ENCODE peak calls at places on chromosome 3, in five cellular contexts. Z is tibial nerve, Y is left lung, A is neural progenitor cell, I is brain microvascular endothelial cell. H is an unnamed sample. For H3K36me3, the result is how much of the 10 kb centered on the place peaks cover.

GRCh38 chr3:161349529-161350278 is 21.6 kb downstream of the SPTSSB start:
- DNase-seq in Z (no peak), A (no peak), I (peak), Y (no peak), H (peak)

GRCh38 chr3:179969525-179969924 is 67.2 kb downstream of the PEX5L start:
- DNase-seq in Y (no peak), I (peak), Z (no peak), A (no peak), H (peak)

GRCh38 chr3:46820852-46821251 is 42.4 kb downstream of the MYL3 start:
- DNase-seq in Y (no peak), A (no peak), Z (no peak), I (no peak), H (no peak)

GRCh38 chr3:45258317-45258716 is 32.2 kb upstream of the TMEM158 start:
- DNase-seq in Y (peak), I (no peak), A (no peak), Z (no peak), H (no peak)

GRCh38 chr3:15768421-15769255 is 29.1 kb downstream of the ANKRD28 start:
- DNase-seq in Y (peak), Z (peak), I (peak), A (no peak), H (peak)

GRCh38 chr3:133301194-133301593 is 98.7 kb upstream of the BFSP2 start:
- DNase-seq in I (peak), Z (no peak), Y (no peak), A (no peak), H (peak)

GRCh38 chr3:100825574-100825973 is 116.3 kb downstream of the TFG start:
- DNase-seq in Z (no peak), A (no peak), I (no peak), Y (no peak), H (no peak)

GRCh38 chr3:25453521-25454410 is 25.7 kb downstream of the RARB start:
- DNase-seq in Z (no peak), Y (no peak), I (peak), A (no peak), H (no peak)

GRCh38 chr3:61250784-61251173 is 473 bp downstream of the FHIT start:
- DNase-seq in A (peak), Z (peak), Y (peak), I (no peak), H (peak)

GRCh38 chr3:133955892-133956291 is 60.2 kb upstream of the RAB6B start:
- DNase-seq in I (no peak), Y (no peak), Z (no peak), A (no peak), H (no peak)

GRCh38 chr3:17290894-17291293 is 406.1 kb downstream of the PLCL2 start:
- DNase-seq in I (no peak), Z (no peak), Y (no peak), A (no peak), H (peak)

GRCh38 chr3:153658151-153658550 is 463.0 kb upstream of the ARHGEF26 start:
- DNase-seq in I (no peak), A (no peak), Y (no peak), Z (peak), H (no peak)

GRCh38 chr3:144963810-144964209 is 992.2 kb downstream of the DIPK2A start:
- DNase-seq in Y (no peak), Z (no peak), I (no peak), A (no peak), H (no peak)

GRCh38 chr3:108152261-108152660 is 61.4 kb upstream of the CD47 start:
- DNase-seq in Y (no peak), Z (no peak), I (no peak), A (no peak), H (no peak)

GRCh38 chr3:106010829-106011228 is 142.0 kb upstream of the CBLB start:
- DNase-seq in Y (no peak), I (no peak), A (no peak), Z (no peak), H (no peak)

GRCh38 chr3:98906230-98906629 is 4.7 kb upstream of the DCBLD2 start:
- DNase-seq in A (no peak), Y (no peak), Z (no peak), I (peak), H (peak)

GRCh38 chr3:123038751-123039150 is 11.2 kb upstream of the SEMA5B start:
- DNase-seq in I (no peak), Y (no peak), Z (no peak), A (no peak), H (no peak)

GRCh38 chr3:138600341-138600740 is 6.3 kb upstream of the CEP70 start:
- DNase-seq in I (no peak), Z (no peak), Y (no peak), A (no peak), H (no peak)

GRCh38 chr3:87270908-87271727 is 5.3 kb downstream of the POU1F1 start:
- DNase-seq in Y (no peak), A (no peak), I (no peak), Z (no peak), H (peak)

GRCh38 chr3:158273646-158274045 is 163.8 kb downstream of the RSRC1 start:
- DNase-seq in I (no peak), Y (no peak), A (no peak), Z (no peak), H (no peak)

GRCh38 chr3:57224856-57225255 is 2.7 kb upstream of the APPL1 start:
- DNase-seq in I (no peak), Y (no peak), Z (no peak), A (no peak), H (peak)

GRCh38 chr3:45597166-45597565 is 2.6 kb downstream of the LIMD1 start:
- DNase-seq in Y (no peak), I (peak), A (no peak), Z (peak), H (no peak)

GRCh38 chr3:39189648-39190269 is 2.6 kb downstream of the XIRP1 start:
- DNase-seq in Z (peak), I (peak), Y (peak), A (peak), H (peak)

GRCh38 chr3:50340404-50341329 is at the start of gene RASSF1:
- DNase-seq in Y (peak), Z (peak), A (peak), I (no peak), H (peak)

GRCh38 chr3:157029365-157029790 is 130.6 kb downstream of the CCNL1 start:
- DNase-seq in A (no peak), Y (no peak), I (no peak), Z (no peak), H (no peak)

GRCh38 chr3:42057561-42058211 is 33.5 kb upstream of the TRAK1 start:
- DNase-seq in Y (no peak), Z (no peak), I (no peak), A (no peak), H (no peak)

GRCh38 chr3:99950921-99951320 is 133.3 kb downstream of the CMSS1 start:
- DNase-seq in Z (no peak), Y (no peak), I (no peak), A (no peak), H (no peak)

GRCh38 chr3:62261800-62262199 is 111.5 kb downstream of the FEZF2 start:
- DNase-seq in I (no peak), Y (no peak), A (no peak), Z (no peak), H (no peak)

GRCh38 chr3:42229942-42230688 is 35.9 kb downstream of the CCK start:
- DNase-seq in I (peak), A (peak), Y (no peak), Z (peak), H (peak)

GRCh38 chr3:191762323-191762960 is 301.5 kb downstream of the PYDC2 start:
- DNase-seq in Z (no peak), Y (no peak), A (peak), I (no peak), H (peak)

GRCh38 chr3:197478746-197479668 is 76.8 kb downstream of the BDH1 start:
- DNase-seq in Z (no peak), A (peak), Y (no peak), I (no peak), H (peak)

GRCh38 chr3:71771884-71772283 is 13.1 kb downstream of the PROK2 start:
- DNase-seq in Y (no peak), A (no peak), Z (no peak), I (no peak), H (no peak)

DNA sequence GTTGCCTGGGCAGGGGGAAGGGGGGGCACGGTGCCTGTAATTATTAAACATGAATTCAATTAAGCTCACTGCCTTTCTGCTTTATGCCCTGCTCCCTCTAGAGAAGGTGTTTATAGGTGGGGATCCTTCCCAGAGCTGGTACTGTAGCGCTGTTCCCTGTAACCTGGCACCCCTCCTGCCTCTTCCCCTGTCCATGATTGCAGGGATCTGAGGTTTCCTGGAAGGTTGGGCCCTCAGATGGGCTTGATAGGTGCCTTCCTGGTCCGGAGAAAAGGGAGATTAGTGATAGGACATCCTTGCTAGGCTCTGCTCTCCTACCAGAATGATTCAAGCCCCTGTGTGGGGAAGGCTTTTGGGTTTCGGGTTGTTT is 2.1 kb upstream of the FAM131A start:
- DNase-seq in Z (no peak), A (no peak), Y (no peak), I (no peak), H (no peak)
- H3K36me3 ChIP-seq in Z (under half), A (under half), Y (under half), I (half or more), H (under half)

DNA sequence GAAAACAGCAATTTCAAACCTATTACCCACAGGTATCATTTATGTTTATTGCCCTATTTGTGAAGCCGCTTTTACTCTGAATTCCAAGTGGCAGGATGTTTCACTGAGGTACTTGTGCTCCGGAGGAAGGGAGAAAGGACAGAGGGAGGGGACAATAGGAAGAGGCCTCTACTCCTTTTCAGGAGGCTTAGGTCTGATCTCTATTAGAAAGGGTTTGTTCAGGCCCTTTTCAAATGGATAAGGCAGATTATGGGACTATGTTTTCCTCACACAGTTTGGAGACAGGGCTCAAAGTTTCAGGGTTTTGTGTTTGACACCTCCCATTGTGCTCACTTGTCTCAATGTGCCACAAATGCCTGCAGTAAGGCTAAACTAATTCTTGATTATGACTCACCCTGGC is 646.7 kb downstream of the TUSC7 start:
- DNase-seq in Y (no peak), Z (no peak), A (peak), I (no peak), H (no peak)
- H3K4me3 ChIP-seq in Y (no peak), Z (no peak), A (peak), I (no peak), H (no peak)

DNA sequence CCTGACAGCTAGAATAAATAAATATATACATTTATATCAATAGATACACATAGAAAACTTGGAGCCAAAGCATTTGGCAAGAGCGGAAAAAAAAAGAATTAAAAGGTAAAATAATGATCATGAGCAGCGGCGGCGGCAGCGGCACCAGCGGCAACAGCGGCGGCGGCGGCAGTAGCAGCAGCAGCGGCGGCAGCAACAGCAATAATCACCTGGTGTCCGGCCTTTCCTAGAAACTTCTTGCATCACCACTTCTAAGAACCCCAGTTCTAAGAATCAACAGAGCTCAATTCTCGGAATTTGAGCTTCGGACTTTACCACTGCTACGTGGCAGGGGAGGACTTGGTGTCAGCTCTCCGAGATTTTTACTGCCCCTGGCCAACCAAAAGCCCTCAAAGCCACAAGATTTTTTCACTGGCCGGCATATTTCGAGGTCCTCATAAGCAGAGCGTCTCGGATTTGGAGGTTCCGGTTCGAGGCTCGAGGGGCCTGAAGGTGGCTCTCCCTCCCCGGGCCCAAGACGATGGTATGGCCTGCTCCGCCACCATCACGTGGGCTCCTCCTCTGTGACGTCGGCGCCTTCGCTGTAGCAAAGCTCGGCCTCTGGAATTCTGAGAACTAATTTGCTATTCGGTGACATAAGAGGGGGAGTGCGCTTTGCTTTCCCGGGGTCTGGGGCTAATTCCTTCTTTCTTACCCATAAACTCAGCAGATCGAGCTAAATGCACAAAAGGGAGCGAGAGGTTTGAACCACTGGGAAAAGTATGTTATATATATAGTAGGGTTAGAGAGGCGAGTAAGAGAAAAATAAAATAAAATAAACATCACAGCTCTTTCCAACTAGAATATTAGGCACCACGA is at the start of gene BCL6:
- DNase-seq in Z (peak), Y (peak), I (peak), A (peak), H (peak)
- TF ChIP-seq CTCF in Z (peak), Y (no peak), I (no peak), A (peak), H (no peak)

DNA sequence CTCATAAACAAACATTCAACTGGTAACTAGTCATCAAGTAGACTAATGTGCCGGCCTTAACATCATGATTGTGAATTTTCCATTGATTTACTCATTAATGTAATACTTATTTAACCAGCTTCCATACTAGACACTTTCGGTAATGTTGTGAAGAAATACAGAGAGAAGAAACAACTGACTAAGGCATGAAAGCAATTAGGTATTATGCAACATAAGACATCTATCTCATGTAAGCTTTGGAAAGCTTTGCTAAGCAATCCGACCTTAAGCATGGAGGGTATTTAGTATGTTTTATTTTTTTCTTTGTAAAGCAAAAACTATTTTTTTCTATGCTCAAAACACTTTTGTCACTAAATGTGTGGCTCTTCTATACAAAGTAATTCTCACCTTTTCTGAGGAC is 108.1 kb downstream of the IL1RAP start:
- DNase-seq in I (no peak), A (no peak), Z (no peak), Y (no peak), H (no peak)
- H3K36me3 ChIP-seq in I (under half), A (under half), Z (under half), Y (under half), H (under half)

DNA sequence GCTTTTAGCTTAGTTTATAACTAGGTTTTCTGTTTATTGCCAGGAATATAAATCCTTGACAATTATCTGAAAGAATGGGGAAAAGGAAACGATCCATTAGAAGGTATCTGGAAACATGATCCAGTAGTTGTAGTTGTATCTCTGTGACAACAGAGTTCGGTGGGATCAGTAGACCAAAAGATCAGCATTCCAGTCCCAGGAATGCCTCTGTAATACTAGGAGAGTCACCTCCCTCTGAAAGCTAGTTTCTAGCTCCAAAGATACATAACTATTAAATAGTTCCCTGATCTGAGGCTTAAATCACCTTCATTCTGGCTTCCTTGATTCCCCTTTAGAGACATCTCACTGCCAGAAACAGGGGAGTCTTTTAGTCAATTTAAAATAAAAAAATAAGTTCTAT is 34.1 kb downstream of the MB21D2 start:
- DNase-seq in A (no peak), I (no peak), Z (no peak), Y (no peak), H (no peak)
- H3K4me3 ChIP-seq in A (no peak), I (no peak), Z (no peak), Y (no peak), H (no peak)

DNA sequence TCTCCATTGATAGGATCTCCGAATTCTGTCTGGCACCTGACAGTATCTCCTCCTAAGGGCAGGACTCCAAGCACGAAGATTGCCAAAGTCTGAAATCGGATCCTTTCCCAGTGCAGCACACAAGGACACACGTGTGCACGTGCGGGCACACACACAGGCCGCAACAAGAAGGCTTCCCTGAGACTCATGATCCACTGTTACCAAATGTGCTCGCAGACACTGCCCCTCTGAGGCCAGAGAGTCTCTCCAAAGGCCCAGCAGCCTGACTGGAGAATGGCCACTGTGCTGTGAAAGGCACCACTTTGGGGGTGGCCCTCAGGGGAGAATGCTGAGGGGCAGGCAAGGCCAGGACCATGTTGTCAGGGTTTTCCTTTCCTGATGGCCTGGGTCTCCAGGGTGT is 112.0 kb upstream of the ETV5 start:
- DNase-seq in I (no peak), A (peak), Y (no peak), Z (peak), H (peak)
- TF ChIP-seq CTCF in I (peak), A (peak), Y (no peak), Z (no peak), H (peak)

GRCh38 chr3:59877679-59878427 is 828.0 kb upstream of the CFAP20DC start:
- DNase-seq in I (peak), Z (no peak), A (no peak), Y (no peak), H (peak)
- H3K36me3 ChIP-seq in I (under half), Z (under half), A (under half), Y (under half), H (under half)

GRCh38 chr3:68009865-68010264 is 355.5 kb upstream of the SUCLG2 start:
- DNase-seq in Z (no peak), I (no peak), A (no peak), Y (no peak), H (no peak)

GRCh38 chr3:68007621-68008226 is 353.3 kb upstream of the SUCLG2 start:
- DNase-seq in I (no peak), Z (no peak), A (peak), Y (no peak), H (no peak)
- H3K4me3 ChIP-seq in I (peak), Z (peak), A (peak), Y (no peak), H (no peak)

GRCh38 chr3:74891312-74891711 is 276.9 kb upstream of the CNTN3 start:
- DNase-seq in Z (no peak), A (no peak), Y (no peak), I (no peak), H (no peak)

GRCh38 chr3:74897006-74897405 is 282.5 kb upstream of the CNTN3 start:
- DNase-seq in A (peak), I (no peak), Y (no peak), Z (no peak), H (peak)
- TF ChIP-seq CTCF in A (peak), I (no peak), Y (no peak), Z (no peak), H (no peak)